ENCODE peak calls at places on chromosomes 16 and 17, in eight cellular contexts. J is HCT116, H is H1, W is HepG2, R is SK-N-SH, D is K562, I is endothelial cell of umbilical vein, L is GM12878. U is an unnamed sample.

GRCh38 chr16:66553223-66553622 is 847 bp downstream of the CKLF start:
- DNase-seq in D (no peak), I (peak), W (no peak), L (no peak), R (no peak), H (no peak), J (no peak), U (no peak)

GRCh38 chr16:50207652-50208051 is 54.5 kb downstream of the TENT4B start:
- DNase-seq in L (no peak), R (no peak), I (peak), D (no peak), J (no peak), H (no peak), W (no peak), U (no peak)

GRCh38 chr17:46179375-46179999 is 13.7 kb downstream of the KANSL1 start:
- DNase-seq in H (no peak), W (no peak), L (peak), J (no peak), I (no peak), D (no peak), R (no peak), U (no peak)

GRCh38 chr17:29251969-29252866 is 5.6 kb downstream of the CRYBA1 start:
- DNase-seq in I (peak), W (no peak), L (no peak), J (no peak), R (peak), D (peak), H (no peak), U (peak)

GRCh38 chr17:64788286-64789060 is 126.4 kb upstream of the SMURF2 start:
- DNase-seq in R (no peak), W (no peak), I (no peak), D (no peak), L (no peak), H (no peak), J (no peak), U (no peak)

GRCh38 chr17:78944956-78945355 is 19.8 kb upstream of the TIMP2 start:
- DNase-seq in H (no peak), D (no peak), I (no peak), R (no peak), J (no peak), L (no peak), W (no peak), U (no peak)

GRCh38 chr17:57589151-57590034 is 155.7 kb downstream of the CCDC182 start:
- DNase-seq in D (no peak), R (no peak), W (no peak), J (no peak), H (no peak), L (no peak), I (no peak), U (no peak)

GRCh38 chr16:25012525-25012991 is 2.6 kb downstream of the ARHGAP17 start:
- DNase-seq in H (no peak), L (no peak), W (no peak), D (no peak), R (no peak), I (peak), J (no peak), U (no peak)

GRCh38 chr17:19021622-19022083 is 17.1 kb upstream of the FAM83G start:
- DNase-seq in H (no peak), J (no peak), D (peak), L (no peak), W (no peak), R (no peak), I (no peak), U (no peak)

GRCh38 chr17:75295220-75296158 is 6.3 kb upstream of the SLC25A19 start:
- DNase-seq in W (peak), J (no peak), D (peak), H (no peak), R (no peak), L (peak), I (no peak), U (no peak)

GRCh38 chr16:82379601-82380000 is 209.6 kb upstream of the MPHOSPH6 start:
- DNase-seq in L (no peak), H (no peak), R (peak), I (no peak), D (no peak), J (no peak), W (no peak), U (no peak)

GRCh38 chr16:22348296-22348695 is 26.1 kb downstream of the CDR2 start:
- DNase-seq in H (no peak), R (no peak), D (no peak), I (no peak), W (no peak), J (no peak), L (no peak), U (no peak)

GRCh38 chr17:18987862-18988545 is 16.6 kb downstream of the FAM83G start:
- DNase-seq in I (no peak), W (no peak), D (no peak), L (no peak), J (no peak), H (no peak), R (no peak), U (no peak)

GRCh38 chr17:75824050-75824552 is 20.1 kb downstream of the UNC13D start:
- DNase-seq in D (no peak), H (no peak), J (no peak), W (no peak), I (no peak), L (no peak), R (no peak), U (no peak)

GRCh38 chr17:17836818-17837379 is at the start of gene SREBF1:
- DNase-seq in D (peak), W (peak), J (no peak), R (peak), I (peak), L (no peak), H (peak), U (no peak)

GRCh38 chr16:64882385-64882784 is 239.5 kb downstream of the CDH11 start:
- DNase-seq in H (no peak), D (no peak), L (no peak), W (no peak), I (no peak), R (no peak), J (no peak), U (no peak)

GRCh38 chr17:21676281-21677111 is 15.8 kb upstream of the KCNJ18 start:
- DNase-seq in R (no peak), W (no peak), J (no peak), H (no peak), L (no peak), D (no peak), I (no peak), U (no peak)

GRCh38 chr16:20507280-20507679 is 56.0 kb downstream of the ACSM2A start:
- DNase-seq in H (no peak), L (no peak), D (no peak), J (no peak), R (no peak), W (no peak), I (no peak), U (no peak)

GRCh38 chr17:63436523-63437110 is 9.5 kb downstream of the CYB561 start:
- DNase-seq in W (no peak), H (no peak), R (peak), I (peak), D (no peak), L (no peak), J (peak), U (no peak)

GRCh38 chr17:4947411-4948165 is 742 bp downstream of the PFN1 start:
- DNase-seq in R (peak), W (peak), D (peak), I (peak), J (no peak), L (no peak), H (no peak), U (no peak)

GRCh38 chr17:48995871-48996695 is 1.1 kb upstream of the IGF2BP1 start:
- DNase-seq in I (peak), L (no peak), J (no peak), H (peak), R (peak), D (peak), W (peak), U (no peak)

GRCh38 chr17:57956311-57957119 is 1.3 kb upstream of the CUEDC1 start:
- DNase-seq in L (peak), R (peak), I (no peak), W (no peak), D (no peak), H (no peak), J (no peak), U (no peak)

GRCh38 chr17:76914937-76915336 is 46.7 kb downstream of the MGAT5B start:
- DNase-seq in L (no peak), R (no peak), I (no peak), H (no peak), D (no peak), W (peak), J (no peak), U (no peak)

GRCh38 chr17:42541041-42541833 is 5.2 kb downstream of the NAGLU start:
- DNase-seq in J (no peak), I (no peak), W (peak), L (no peak), D (no peak), H (no peak), R (no peak), U (no peak)
- H3K9ac ChIP-seq in J (peak), I (no peak), W (peak), L (no peak), D (peak), H (no peak), R (no peak), U (no peak)

DNA sequence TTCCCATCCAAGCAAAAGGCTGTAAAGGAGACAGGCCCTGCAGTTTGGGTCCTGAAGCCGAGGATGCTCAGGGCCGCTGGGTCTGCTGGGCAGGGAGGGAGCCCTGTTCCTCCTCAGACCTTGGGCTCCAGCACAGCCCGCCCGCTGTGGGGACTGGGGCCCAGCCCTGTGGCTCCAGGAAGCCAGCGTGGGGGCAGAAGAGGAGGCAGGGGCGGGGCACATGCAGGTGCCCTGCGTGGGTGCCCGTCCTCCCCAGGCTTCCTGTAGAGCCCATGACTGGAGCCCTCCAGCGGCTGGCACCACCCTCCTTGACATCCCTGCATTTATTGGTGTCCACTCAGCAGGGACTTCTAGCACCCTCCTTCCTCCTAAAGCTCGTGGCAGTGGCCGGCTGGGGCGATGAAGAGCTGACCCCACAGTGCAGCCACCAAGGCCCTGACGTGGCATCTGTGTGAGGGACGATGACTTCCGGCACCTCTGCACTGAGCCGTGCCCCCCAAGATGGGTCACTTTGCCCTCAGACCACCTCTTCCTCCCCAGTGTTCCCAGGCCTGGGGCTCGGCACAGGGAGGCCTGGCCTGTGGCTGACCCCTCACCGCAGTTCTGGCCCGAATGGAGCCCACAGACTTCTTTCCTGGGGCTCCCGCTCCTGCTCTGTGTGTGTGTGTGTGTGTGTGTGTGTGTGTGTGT is 9.9 kb downstream of the PRSS27 start:
- DNase-seq in L (no peak), I (no peak), D (no peak), W (no peak), H (no peak), R (no peak), J (no peak), U (no peak)
- TF ChIP-seq POLR2AphosphoS5 in L (no peak), I (no peak), D (no peak), W (no peak), H (no peak), R (no peak), J (no peak), U (no peak)

DNA sequence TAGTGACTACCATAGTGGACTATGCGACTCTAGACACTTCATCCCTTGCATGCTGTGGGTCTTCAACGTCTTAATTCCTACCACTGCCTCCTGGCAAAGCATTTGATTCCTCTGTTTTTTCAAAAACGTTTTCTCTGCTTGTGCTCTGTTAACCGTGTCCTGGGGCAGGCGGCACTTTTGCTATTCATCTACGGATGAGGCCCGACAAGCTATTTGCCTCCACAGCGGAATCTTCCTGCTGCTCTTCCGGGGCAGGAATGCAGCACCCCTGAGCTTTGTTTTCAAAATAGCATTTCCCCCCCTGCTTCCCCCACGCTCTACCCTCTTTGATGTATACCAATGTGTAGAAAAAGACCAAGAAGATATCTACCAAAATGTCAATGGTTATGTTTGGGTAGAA is 39.8 kb upstream of the METTL16 start:
- DNase-seq in I (no peak), W (no peak), R (no peak), D (no peak), L (no peak), H (no peak), J (no peak), U (no peak)
- H3K9ac ChIP-seq in I (no peak), W (no peak), R (no peak), D (no peak), L (no peak), H (peak), J (no peak), U (no peak)

GRCh38 chr17:80007009-80007752 is 28.5 kb downstream of the TBC1D16 start:
- DNase-seq in H (no peak), R (no peak), J (no peak), I (no peak), D (no peak), W (no peak), L (no peak), U (no peak)
- TF ChIP-seq POLR2AphosphoS5 in H (no peak), R (no peak), J (no peak), I (no peak), D (no peak), W (no peak), L (no peak), U (no peak)

GRCh38 chr16:58094791-58095574 is 34.2 kb downstream of the CFAP20 start:
- DNase-seq in H (no peak), I (no peak), W (no peak), R (no peak), J (no peak), L (no peak), D (no peak), U (no peak)
- H3K9ac ChIP-seq in H (no peak), I (no peak), W (no peak), R (no peak), J (no peak), L (no peak), D (no peak), U (no peak)

DNA sequence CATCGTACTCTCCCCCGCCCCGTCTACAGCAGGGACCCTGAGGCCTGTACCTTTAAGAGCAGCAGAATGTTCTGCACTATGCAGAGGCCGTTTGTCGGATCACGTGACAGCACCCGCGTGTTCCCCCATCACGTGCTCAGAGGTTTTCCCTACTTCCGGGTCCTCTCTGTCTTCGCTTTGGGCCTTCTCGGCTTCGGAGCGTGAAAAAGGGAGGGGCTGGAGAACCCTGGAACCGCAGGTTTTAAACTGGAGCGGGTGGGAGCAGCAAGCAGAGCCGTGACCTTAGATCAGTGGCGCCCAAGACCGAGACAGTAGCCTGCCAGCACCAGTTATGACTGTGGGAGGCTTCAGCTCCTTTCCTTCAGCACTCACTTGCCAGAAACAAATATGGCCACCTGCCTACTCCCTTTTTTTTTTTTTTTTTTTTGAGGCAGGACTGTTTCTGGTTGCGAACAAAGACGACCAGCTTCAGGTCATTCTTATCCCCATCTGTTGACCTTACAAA is at the start of gene CLN3:
- DNase-seq in W (peak), D (peak), I (peak), R (peak), J (peak), H (peak), L (peak), U (peak)
- TF ChIP-seq POLR2AphosphoS5 in W (peak), D (no peak), I (no peak), R (peak), J (peak), H (peak), L (no peak), U (peak)

GRCh38 chr17:7218166-7218565 is 1.5 kb downstream of the DLG4 start:
- DNase-seq in R (no peak), W (no peak), D (no peak), L (no peak), H (no peak), J (no peak), I (no peak), U (no peak)

GRCh38 chr17:7218774-7219173 is 862 bp downstream of the DLG4 start:
- DNase-seq in R (no peak), W (no peak), I (no peak), H (no peak), J (no peak), L (no peak), D (no peak), U (no peak)

GRCh38 chr17:7215652-7216139 is 3.9 kb downstream of the DLG4 start:
- DNase-seq in W (no peak), R (peak), H (no peak), D (peak), I (no peak), L (no peak), J (no peak), U (no peak)

GRCh38 chr17:7216242-7217112 is 3.2 kb downstream of the DLG4 start:
- DNase-seq in W (no peak), R (no peak), L (no peak), I (no peak), J (no peak), D (no peak), H (no peak), U (no peak)

GRCh38 chr17:7217113-7217987 is 2.3 kb downstream of the DLG4 start:
- DNase-seq in J (no peak), L (no peak), R (peak), I (peak), W (no peak), H (no peak), D (peak), U (no peak)
- H3K9ac ChIP-seq in J (peak), L (peak), R (peak), I (peak), W (no peak), H (no peak), D (peak), U (peak)

GRCh38 chr17:34314279-34314678 is 5.0 kb upstream of the CCL8 start:
- DNase-seq in R (no peak), H (no peak), I (peak), D (no peak), J (no peak), W (no peak), L (no peak), U (no peak)

GRCh38 chr17:34313164-34313563 is 6.1 kb upstream of the CCL8 start:
- DNase-seq in W (no peak), R (no peak), L (no peak), H (no peak), I (no peak), D (no peak), J (no peak), U (no peak)

GRCh38 chr17:34308376-34308775 is 10.9 kb upstream of the CCL8 start:
- DNase-seq in L (no peak), D (no peak), H (no peak), R (no peak), W (no peak), J (no peak), I (no peak), U (no peak)

GRCh38 chr17:34311291-34311690 is 7.9 kb upstream of the CCL8 start:
- DNase-seq in R (no peak), L (no peak), W (no peak), H (no peak), J (no peak), I (no peak), D (no peak), U (no peak)

GRCh38 chr17:34312080-34312479 is 7.2 kb upstream of the CCL8 start:
- DNase-seq in R (no peak), I (no peak), L (no peak), J (no peak), W (no peak), H (no peak), D (no peak), U (no peak)
- TF ChIP-seq POLR2AphosphoS5 in R (no peak), I (no peak), L (no peak), J (no peak), W (no peak), H (no peak), D (no peak), U (no peak)

GRCh38 chr17:80455784-80456183 is 20.6 kb downstream of the NPTX1 start:
- DNase-seq in L (no peak), W (peak), J (no peak), R (no peak), I (no peak), H (no peak), D (peak), U (no peak)
- H3K9ac ChIP-seq in L (no peak), W (peak), J (peak), R (peak), I (peak), H (no peak), D (peak), U (peak)

GRCh38 chr17:59151591-59151990 is 3.4 kb downstream of the SKA2 start:
- DNase-seq in J (no peak), D (no peak), I (no peak), R (no peak), L (no peak), W (no peak), H (no peak), U (no peak)
- TF ChIP-seq POLR2AphosphoS5 in J (no peak), D (no peak), I (no peak), R (no peak), L (no peak), W (no peak), H (no peak), U (no peak)